ENCODE peak calls at places on chromosomes 7 and 10, in six cellular contexts. M is OCI-LY7, Y is Caco-2, Q is fibroblast of lung, S is left lung, N is aorta. B is an unnamed sample.

GRCh38 chr7:40331915-40332314 is 197.1 kb downstream of the SUGCT start:
- DNase-seq in N (no peak), M (no peak), S (no peak), Q (no peak), Y (no peak), B (no peak)

GRCh38 chr7:128931186-128931798 is 6.4 kb upstream of the IRF5 start:
- DNase-seq in Y (no peak), N (peak; percentile 60), S (no peak), M (no peak), Q (no peak), B (no peak)

GRCh38 chr7:130273081-130273699 is 6.5 kb downstream of the CPA2 start:
- DNase-seq in Y (no peak), Q (peak; percentile 54), M (no peak), S (no peak), N (no peak), B (no peak)

GRCh38 chr7:18087031-18087686 is 59.5 kb upstream of the PRPS1L1 start:
- DNase-seq in S (peak; percentile 50), N (peak; percentile 76), M (no peak), Q (no peak), Y (no peak), B (no peak)

GRCh38 chr7:107045195-107045960 is 873 bp downstream of the PRKAR2B start:
- DNase-seq in M (peak; percentile 46), N (no peak), Q (no peak), Y (no peak), S (no peak), B (no peak)

GRCh38 chr7:29843106-29843505 is 36.8 kb downstream of the WIPF3 start:
- DNase-seq in N (no peak), S (no peak), M (no peak), Q (no peak), Y (no peak), B (no peak)

GRCh38 chr7:142460402-142461117 is 202.7 kb upstream of the PRSS58 start:
- DNase-seq in M (no peak), Y (no peak), N (no peak), S (no peak), Q (peak; percentile 42), B (no peak)

GRCh38 chr10:30536578-30536977 is 93.0 kb downstream of the LYZL2 start:
- DNase-seq in Q (no peak), S (no peak), N (no peak), M (peak; percentile 25), Y (peak; percentile 64), B (no peak)

GRCh38 chr10:57968328-57969016 is 299.2 kb downstream of the IPMK start:
- DNase-seq in Q (no peak), S (no peak), N (no peak), Y (no peak), M (no peak), B (no peak)

GRCh38 chr10:119375574-119376265 is 166.8 kb downstream of the RGS10 start:
- DNase-seq in N (peak; percentile 24), Q (peak; percentile 84), S (no peak), M (no peak), Y (peak; percentile 54), B (no peak)

GRCh38 chr7:28300488-28300887 is 111.8 kb upstream of the CREB5 start:
- DNase-seq in N (no peak), Y (no peak), Q (no peak), S (no peak), M (no peak), B (no peak)

GRCh38 chr7:129434846-129435318 is 650 bp downstream of the STRIP2 start:
- DNase-seq in N (peak; percentile 75), Y (peak; percentile 41), M (no peak), S (peak; percentile 71), Q (peak; percentile 17), B (no peak)

GRCh38 chr10:74384615-74385213 is 233.7 kb downstream of the ADK start:
- DNase-seq in Y (no peak), S (no peak), M (no peak), N (no peak), Q (no peak), B (no peak)

GRCh38 chr7:41699532-41699931 is 3.4 kb downstream of the INHBA start:
- DNase-seq in N (no peak), M (no peak), S (peak; percentile 74), Q (no peak), Y (no peak), B (no peak)

GRCh38 chr10:113666682-113667252 is 2.9 kb upstream of the NRAP start:
- DNase-seq in N (no peak), S (no peak), M (no peak), Q (no peak), Y (no peak), B (no peak)

GRCh38 chr7:145729701-145730100 is 386.9 kb upstream of the CNTNAP2 start:
- DNase-seq in Y (no peak), S (no peak), M (no peak), N (no peak), Q (peak; percentile 80), B (no peak)

GRCh38 chr7:121447939-121448338 is 51.8 kb upstream of the FAM3C start:
- DNase-seq in S (no peak), Y (no peak), Q (no peak), N (no peak), M (no peak), B (no peak)

GRCh38 chr10:31961675-31962074 is 33.0 kb upstream of the ARHGAP12 start:
- DNase-seq in N (no peak), M (no peak), Y (no peak), S (no peak), Q (peak; percentile 10), B (no peak)

GRCh38 chr10:124149681-124150080 is 56.3 kb upstream of the CHST15 start:
- DNase-seq in M (peak; percentile 73), N (no peak), Y (no peak), S (no peak), Q (no peak), B (no peak)

GRCh38 chr7:5625938-5626337 is 155.5 kb downstream of the RNF216 start:
- DNase-seq in Y (no peak), N (no peak), S (no peak), Q (peak; percentile 62), M (no peak), B (no peak)

GRCh38 chr10:25175527-25176420 is 973 bp downstream of the GPR158 start:
- DNase-seq in Y (peak; percentile 26), N (peak; percentile 75), M (no peak), S (peak; percentile 72), Q (no peak), B (peak; percentile 9)

GRCh38 chr10:114458955-114459354 is 54.7 kb upstream of the AFAP1L2 start:
- DNase-seq in M (peak; percentile 24), S (peak; percentile 76), Q (peak; percentile 42), N (no peak), Y (peak; percentile 64), B (no peak)

GRCh38 chr10:98096316-98096715 is 38.1 kb upstream of the R3HCC1L start:
- DNase-seq in Q (no peak), Y (no peak), S (no peak), N (no peak), M (no peak), B (no peak)

GRCh38 chr7:100865971-100866720 is 1.0 kb upstream of the TRIP6 start:
- DNase-seq in Y (no peak), N (peak; percentile 94), M (no peak), Q (peak; percentile 29), S (peak; percentile 92), B (no peak)

GRCh38 chr10:130986828-130987227 is 324.7 kb downstream of the TCERG1L start:
- DNase-seq in M (no peak), Q (no peak), S (no peak), Y (no peak), N (no peak), B (no peak)

GRCh38 chr10:35898722-35899485 is 256.8 kb upstream of the FZD8 start:
- DNase-seq in S (no peak), N (no peak), Q (no peak), M (no peak), Y (no peak), B (no peak)

GRCh38 chr10:92591550-92592140 is 1.3 kb upstream of the KIF11 start:
- DNase-seq in S (peak; percentile 99), Y (peak; percentile 93), M (peak; percentile 95), Q (peak; percentile 94), N (peak; percentile 97), B (peak; percentile 84)

GRCh38 chr7:56092789-56093531 is at the start of gene PHKG1:
- DNase-seq in N (peak; percentile 94), Y (peak; percentile 26), M (no peak), Q (peak; percentile 91), S (peak; percentile 83), B (no peak)

GRCh38 chr10:20767028-20767427 is 130.1 kb downstream of the NEBL start:
- DNase-seq in Q (peak; percentile 62), Y (no peak), M (no peak), S (no peak), N (no peak), B (no peak)

DNA sequence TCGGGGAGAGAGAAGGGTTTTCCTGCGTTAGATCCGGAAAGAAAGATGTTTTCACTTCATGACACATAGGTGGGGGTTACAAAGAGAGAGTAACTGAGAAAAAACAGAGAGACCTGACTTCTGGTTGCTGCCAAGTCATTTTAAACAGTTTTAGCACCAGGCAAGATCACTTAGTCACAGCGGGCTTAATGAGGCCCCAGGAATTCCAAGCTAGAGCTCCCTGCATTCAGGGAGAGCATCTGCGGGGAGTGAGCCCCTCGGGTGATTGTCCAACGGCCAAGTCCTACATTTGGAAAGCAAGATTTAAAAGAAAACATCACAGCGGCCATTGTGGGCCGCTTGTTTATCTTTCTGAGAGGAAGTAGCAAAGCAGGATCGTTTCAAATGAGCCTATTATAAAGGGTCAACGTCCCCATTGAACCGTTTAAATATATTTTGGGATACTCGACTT is 78.5 kb downstream of the ARHGAP22 start:
- DNase-seq in M (no peak), N (no peak), Q (peak; percentile 57), Y (no peak), S (no peak), B (no peak)
- H3K9me3 ChIP-seq in M (no peaks in the 10 kb centered on the region), N (no peaks in the 10 kb centered on the region), Q (no peaks in the 10 kb centered on the region), Y (peaks cover 9% of the 10 kb centered on the region), S (no peaks in the 10 kb centered on the region), B (no peaks in the 10 kb centered on the region)

GRCh38 chr7:158454631-158455030 is 133.0 kb downstream of the PTPRN2 start:
- DNase-seq in N (no peak), M (no peak), Y (no peak), Q (no peak), S (no peak), B (no peak)
- H3K9me3 ChIP-seq in N (peaks cover 3% of the 10 kb centered on the region), M (no peaks in the 10 kb centered on the region), Y (no peaks in the 10 kb centered on the region), Q (no peaks in the 10 kb centered on the region), S (no peaks in the 10 kb centered on the region), B (no peaks in the 10 kb centered on the region)

DNA sequence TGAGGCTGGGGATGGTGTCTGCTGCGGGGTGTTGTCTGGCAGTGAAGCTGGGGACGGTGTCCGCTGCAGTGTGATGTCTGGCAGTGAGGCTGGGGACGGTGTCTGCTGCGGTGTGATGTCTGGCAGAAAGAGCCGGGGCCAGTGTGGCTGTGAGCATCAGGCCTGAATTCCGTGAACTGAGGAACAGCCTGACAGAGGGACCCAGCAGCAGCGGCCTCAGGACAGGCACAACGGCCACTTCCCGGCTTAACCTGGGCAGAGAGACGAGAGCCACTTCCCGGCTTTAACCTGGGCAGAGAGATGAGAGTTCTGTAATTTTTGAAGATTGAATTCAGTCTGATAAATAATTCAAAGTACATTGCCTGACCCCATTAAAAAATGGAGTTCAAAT is 321.2 kb downstream of the PTPRN2 start:
- DNase-seq in Y (no peak), Q (no peak), S (peak; percentile 64), N (peak; percentile 65), M (no peak), B (no peak)
- H3K9me3 ChIP-seq in Y (no peaks in the 10 kb centered on the region), Q (peaks cover 12% of the 10 kb centered on the region), S (no peaks in the 10 kb centered on the region), N (peaks cover 1% of the 10 kb centered on the region), M (peaks cover 4% of the 10 kb centered on the region), B (no peaks in the 10 kb centered on the region)

DNA sequence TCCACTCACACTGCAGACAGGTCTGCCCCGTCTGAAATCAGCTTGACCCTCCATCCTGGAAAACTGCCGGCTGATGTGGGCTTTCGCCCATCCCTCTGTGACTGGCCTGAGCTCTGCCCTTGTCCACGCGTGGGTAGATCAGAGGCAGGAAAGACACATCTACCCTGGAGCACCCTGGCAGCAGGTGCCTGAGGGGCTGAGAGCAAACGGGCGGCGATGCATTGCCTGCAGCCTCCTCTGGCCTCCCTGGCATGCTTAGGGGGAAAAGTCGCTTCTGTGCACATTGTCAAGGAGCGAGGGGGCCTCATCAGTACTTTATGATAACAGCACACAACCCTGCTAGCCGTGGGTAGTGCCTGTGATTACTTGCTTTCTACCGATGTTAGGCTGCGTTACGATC is 109.4 kb downstream of the ADARB2 start:
- DNase-seq in N (no peak), Y (no peak), M (no peak), Q (no peak), S (no peak), B (no peak)
- H3K9me3 ChIP-seq in N (peaks cover 8% of the 10 kb centered on the region), Y (no peaks in the 10 kb centered on the region), M (no peaks in the 10 kb centered on the region), Q (peaks cover 2% of the 10 kb centered on the region), S (no peaks in the 10 kb centered on the region), B (no peaks in the 10 kb centered on the region)